ENCODE peak calls at places on chromosomes 7 and 10, in ten cellular contexts. One of them, this sample, is unnamed.

GRCh38 chr7:54345746-54346145 is 196.4 kb upstream of the VSTM2A start:
- DNase-seq in NCI-H146: no peak
- DNase-seq in activated CD4-positive, alpha-beta T cell treated with anti-CD3 and anti-CD28 coated beads, Interleukin-2, amount 10 ng/mL, durations not matched to agents 7 days and 5 days: no peak
- DNase-seq in effector CD8-positive, alpha-beta T cell: no peak
- DNase-seq in NCI-H1694: no peak
- DNase-seq in AG09309: no peak
- DNase-seq in NCI-H2081: no peak
- DNase-seq in T-helper 2 cell: no peak
- DNase-seq in astrocyte of the spinal cord: peak
- DNase-seq in cardiac fibroblast: no peak
- DNase-seq in this sample: no peak

GRCh38 chr10:112963835-112964234 is 13.8 kb downstream of the TCF7L2 start:
- DNase-seq in NCI-H1694: no peak
- DNase-seq in AG09309: no peak
- DNase-seq in activated CD4-positive, alpha-beta T cell treated with anti-CD3 and anti-CD28 coated beads, Interleukin-2, amount 10 ng/mL, durations not matched to agents 7 days and 5 days: no peak
- DNase-seq in cardiac fibroblast: no peak
- DNase-seq in NCI-H2081: no peak
- DNase-seq in astrocyte of the spinal cord: no peak
- DNase-seq in NCI-H146: no peak
- DNase-seq in effector CD8-positive, alpha-beta T cell: no peak
- DNase-seq in T-helper 2 cell: no peak
- DNase-seq in this sample: no peak

GRCh38 chr7:29563590-29564454 is at the start of gene PRR15:
- DNase-seq in cardiac fibroblast: peak
- DNase-seq in NCI-H1694: no peak
- DNase-seq in NCI-H146: peak
- DNase-seq in AG09309: no peak
- DNase-seq in activated CD4-positive, alpha-beta T cell treated with anti-CD3 and anti-CD28 coated beads, Interleukin-2, amount 10 ng/mL, durations not matched to agents 7 days and 5 days: no peak
- DNase-seq in NCI-H2081: peak
- DNase-seq in effector CD8-positive, alpha-beta T cell: no peak
- DNase-seq in T-helper 2 cell: no peak
- DNase-seq in astrocyte of the spinal cord: peak
- DNase-seq in this sample: no peak

GRCh38 chr7:73303546-73303945 is 5.1 kb downstream of the NSUN5 start:
- DNase-seq in NCI-H2081: no peak
- DNase-seq in NCI-H1694: no peak
- DNase-seq in activated CD4-positive, alpha-beta T cell treated with anti-CD3 and anti-CD28 coated beads, Interleukin-2, amount 10 ng/mL, durations not matched to agents 7 days and 5 days: no peak
- DNase-seq in effector CD8-positive, alpha-beta T cell: no peak
- DNase-seq in T-helper 2 cell: no peak
- DNase-seq in cardiac fibroblast: no peak
- DNase-seq in astrocyte of the spinal cord: no peak
- DNase-seq in AG09309: no peak
- DNase-seq in NCI-H146: no peak
- DNase-seq in this sample: no peak

GRCh38 chr7:27066148-27066547 is 29.7 kb downstream of the HOXA1 start:
- DNase-seq in activated CD4-positive, alpha-beta T cell treated with anti-CD3 and anti-CD28 coated beads, Interleukin-2, amount 10 ng/mL, durations not matched to agents 7 days and 5 days: no peak
- DNase-seq in cardiac fibroblast: peak
- DNase-seq in AG09309: peak
- DNase-seq in NCI-H146: no peak
- DNase-seq in T-helper 2 cell: no peak
- DNase-seq in NCI-H1694: no peak
- DNase-seq in effector CD8-positive, alpha-beta T cell: no peak
- DNase-seq in NCI-H2081: no peak
- DNase-seq in astrocyte of the spinal cord: peak
- DNase-seq in this sample: no peak

GRCh38 chr7:132709971-132710567 is 133.8 kb upstream of the PLXNA4 start:
- DNase-seq in effector CD8-positive, alpha-beta T cell: no peak
- DNase-seq in astrocyte of the spinal cord: peak
- DNase-seq in cardiac fibroblast: peak
- DNase-seq in activated CD4-positive, alpha-beta T cell treated with anti-CD3 and anti-CD28 coated beads, Interleukin-2, amount 10 ng/mL, durations not matched to agents 7 days and 5 days: peak
- DNase-seq in T-helper 2 cell: peak
- DNase-seq in NCI-H1694: no peak
- DNase-seq in NCI-H146: no peak
- DNase-seq in AG09309: no peak
- DNase-seq in NCI-H2081: no peak
- DNase-seq in this sample: peak

GRCh38 chr7:43511029-43511428 is 71.9 kb upstream of the STK17A start:
- DNase-seq in NCI-H1694: no peak
- DNase-seq in NCI-H2081: no peak
- DNase-seq in activated CD4-positive, alpha-beta T cell treated with anti-CD3 and anti-CD28 coated beads, Interleukin-2, amount 10 ng/mL, durations not matched to agents 7 days and 5 days: no peak
- DNase-seq in effector CD8-positive, alpha-beta T cell: no peak
- DNase-seq in NCI-H146: no peak
- DNase-seq in T-helper 2 cell: no peak
- DNase-seq in astrocyte of the spinal cord: no peak
- DNase-seq in cardiac fibroblast: no peak
- DNase-seq in AG09309: no peak
- DNase-seq in this sample: no peak

GRCh38 chr10:81157649-81158048 is 619.9 kb downstream of the SH2D4B start:
- DNase-seq in T-helper 2 cell: no peak
- DNase-seq in NCI-H1694: no peak
- DNase-seq in AG09309: no peak
- DNase-seq in astrocyte of the spinal cord: no peak
- DNase-seq in NCI-H2081: no peak
- DNase-seq in activated CD4-positive, alpha-beta T cell treated with anti-CD3 and anti-CD28 coated beads, Interleukin-2, amount 10 ng/mL, durations not matched to agents 7 days and 5 days: no peak
- DNase-seq in cardiac fibroblast: no peak
- DNase-seq in NCI-H146: no peak
- DNase-seq in effector CD8-positive, alpha-beta T cell: no peak
- DNase-seq in this sample: no peak

GRCh38 chr7:159130820-159131219 is 13.8 kb downstream of the VIPR2 start:
- DNase-seq in T-helper 2 cell: no peak
- DNase-seq in NCI-H146: no peak
- DNase-seq in astrocyte of the spinal cord: no peak
- DNase-seq in cardiac fibroblast: no peak
- DNase-seq in effector CD8-positive, alpha-beta T cell: no peak
- DNase-seq in NCI-H2081: no peak
- DNase-seq in NCI-H1694: no peak
- DNase-seq in activated CD4-positive, alpha-beta T cell treated with anti-CD3 and anti-CD28 coated beads, Interleukin-2, amount 10 ng/mL, durations not matched to agents 7 days and 5 days: no peak
- DNase-seq in AG09309: no peak
- DNase-seq in this sample: no peak

GRCh38 chr10:113899952-113900598 is 45.6 kb downstream of the NHLRC2 start:
- DNase-seq in NCI-H146: no peak
- DNase-seq in AG09309: no peak
- DNase-seq in NCI-H1694: no peak
- DNase-seq in activated CD4-positive, alpha-beta T cell treated with anti-CD3 and anti-CD28 coated beads, Interleukin-2, amount 10 ng/mL, durations not matched to agents 7 days and 5 days: no peak
- DNase-seq in T-helper 2 cell: no peak
- DNase-seq in effector CD8-positive, alpha-beta T cell: no peak
- DNase-seq in cardiac fibroblast: peak
- DNase-seq in NCI-H2081: no peak
- DNase-seq in astrocyte of the spinal cord: no peak
- DNase-seq in this sample: no peak

GRCh38 chr10:132637477-132638129 is 100.0 kb downstream of the INPP5A start:
- DNase-seq in astrocyte of the spinal cord: peak
- DNase-seq in AG09309: peak
- DNase-seq in NCI-H2081: no peak
- DNase-seq in NCI-H146: peak
- DNase-seq in activated CD4-positive, alpha-beta T cell treated with anti-CD3 and anti-CD28 coated beads, Interleukin-2, amount 10 ng/mL, durations not matched to agents 7 days and 5 days: peak
- DNase-seq in cardiac fibroblast: peak
- DNase-seq in effector CD8-positive, alpha-beta T cell: peak
- DNase-seq in T-helper 2 cell: no peak
- DNase-seq in NCI-H1694: peak
- DNase-seq in this sample: no peak

GRCh38 chr7:114835303-114835702 is 86.6 kb upstream of the MDFIC start:
- DNase-seq in astrocyte of the spinal cord: no peak
- DNase-seq in cardiac fibroblast: no peak
- DNase-seq in NCI-H1694: no peak
- DNase-seq in activated CD4-positive, alpha-beta T cell treated with anti-CD3 and anti-CD28 coated beads, Interleukin-2, amount 10 ng/mL, durations not matched to agents 7 days and 5 days: no peak
- DNase-seq in NCI-H146: no peak
- DNase-seq in AG09309: no peak
- DNase-seq in NCI-H2081: no peak
- DNase-seq in T-helper 2 cell: no peak
- DNase-seq in effector CD8-positive, alpha-beta T cell: no peak
- DNase-seq in this sample: no peak

GRCh38 chr10:113547426-113547825 is 5.4 kb upstream of the HABP2 start:
- DNase-seq in NCI-H1694: no peak
- DNase-seq in NCI-H2081: no peak
- DNase-seq in T-helper 2 cell: no peak
- DNase-seq in effector CD8-positive, alpha-beta T cell: no peak
- DNase-seq in AG09309: no peak
- DNase-seq in astrocyte of the spinal cord: no peak
- DNase-seq in activated CD4-positive, alpha-beta T cell treated with anti-CD3 and anti-CD28 coated beads, Interleukin-2, amount 10 ng/mL, durations not matched to agents 7 days and 5 days: no peak
- DNase-seq in cardiac fibroblast: no peak
- DNase-seq in NCI-H146: no peak
- DNase-seq in this sample: no peak

GRCh38 chr7:30751257-30751650 is 681 bp upstream of the INMT start:
- DNase-seq in T-helper 2 cell: no peak
- DNase-seq in effector CD8-positive, alpha-beta T cell: no peak
- DNase-seq in cardiac fibroblast: no peak
- DNase-seq in astrocyte of the spinal cord: no peak
- DNase-seq in AG09309: no peak
- DNase-seq in activated CD4-positive, alpha-beta T cell treated with anti-CD3 and anti-CD28 coated beads, Interleukin-2, amount 10 ng/mL, durations not matched to agents 7 days and 5 days: no peak
- DNase-seq in NCI-H1694: no peak
- DNase-seq in NCI-H2081: no peak
- DNase-seq in NCI-H146: no peak
- DNase-seq in this sample: no peak

GRCh38 chr10:112525215-112525614 is 78.2 kb downstream of the VTI1A start:
- DNase-seq in NCI-H2081: no peak
- DNase-seq in effector CD8-positive, alpha-beta T cell: no peak
- DNase-seq in T-helper 2 cell: no peak
- DNase-seq in astrocyte of the spinal cord: no peak
- DNase-seq in NCI-H146: no peak
- DNase-seq in AG09309: no peak
- DNase-seq in cardiac fibroblast: no peak
- DNase-seq in activated CD4-positive, alpha-beta T cell treated with anti-CD3 and anti-CD28 coated beads, Interleukin-2, amount 10 ng/mL, durations not matched to agents 7 days and 5 days: no peak
- DNase-seq in NCI-H1694: no peak
- DNase-seq in this sample: no peak

GRCh38 chr10:115065731-115066130 is 27.4 kb upstream of the ATRNL1 start:
- DNase-seq in AG09309: no peak
- DNase-seq in T-helper 2 cell: no peak
- DNase-seq in activated CD4-positive, alpha-beta T cell treated with anti-CD3 and anti-CD28 coated beads, Interleukin-2, amount 10 ng/mL, durations not matched to agents 7 days and 5 days: no peak
- DNase-seq in NCI-H146: no peak
- DNase-seq in NCI-H2081: no peak
- DNase-seq in cardiac fibroblast: no peak
- DNase-seq in astrocyte of the spinal cord: no peak
- DNase-seq in effector CD8-positive, alpha-beta T cell: no peak
- DNase-seq in NCI-H1694: no peak
- DNase-seq in this sample: no peak